ENCODE peak calls at places on chromosomes 13 and 19, in eight cellular contexts. H is MM.1S, P is heart right ventricle, J is foreskin keratinocyte, R is thyroid gland, A is tibial artery, Q is DND-41, O is NB4. T is an unnamed sample.

GRCh38 chr13:47147784-47148062 is 250.9 kb upstream of the HTR2A start:
- DNase-seq in R (no peak), O (no peak), A (no peak), Q (no peak), H (no peak), J (no peak), P (no peak), T (no peak)

GRCh38 chr13:90594694-90595093 is 752.8 kb upstream of the MIR17HG start:
- DNase-seq in O (no peak), H (no peak), Q (no peak), A (no peak), P (no peak), J (peak), R (no peak), T (no peak)

GRCh38 chr19:17654993-17655392 is 33.2 kb downstream of the UNC13A start:
- DNase-seq in O (no peak), Q (peak), R (no peak), P (no peak), A (no peak), H (no peak), J (peak), T (no peak)

GRCh38 chr13:88887045-88887662 is 1216.0 kb downstream of the SLITRK5 start:
- DNase-seq in Q (no peak), O (peak), R (no peak), H (no peak), J (no peak), P (no peak), A (no peak), T (no peak)

GRCh38 chr19:16034180-16034579 is 42.1 kb upstream of the TPM4 start:
- DNase-seq in A (no peak), P (no peak), Q (no peak), J (no peak), R (no peak), O (no peak), H (no peak), T (no peak)

GRCh38 chr19:55174425-55175116 is 5.5 kb downstream of the SYT5 start:
- DNase-seq in A (no peak), R (no peak), O (no peak), H (no peak), J (no peak), P (no peak), Q (no peak), T (no peak)

GRCh38 chr19:46856062-46857022 is 4.5 kb upstream of the ARHGAP35 start:
- DNase-seq in A (peak), R (peak), O (peak), P (peak), J (peak), Q (peak), H (peak), T (peak)

GRCh38 chr13:52459668-52460067 is 4.4 kb downstream of the CKAP2 start:
- DNase-seq in O (no peak), P (no peak), J (peak), R (no peak), H (no peak), Q (no peak), A (no peak), T (no peak)

GRCh38 chr19:44968118-44968517 is 12.9 kb downstream of the CLPTM1 start:
- DNase-seq in O (no peak), J (no peak), H (no peak), R (no peak), A (no peak), Q (no peak), P (no peak), T (no peak)

GRCh38 chr19:16496613-16496983 is 404 bp downstream of the C19orf44 start:
- DNase-seq in O (no peak), J (peak), R (peak), Q (no peak), H (no peak), P (no peak), A (peak), T (no peak)

GRCh38 chr13:24997367-24997967 is 98.5 kb upstream of the PABPC3 start:
- DNase-seq in A (no peak), O (peak), Q (peak), H (peak), J (peak), P (no peak), R (no peak), T (no peak)

GRCh38 chr19:42469311-42470239 is 26.8 kb upstream of the CXCL17 start:
- DNase-seq in H (no peak), R (no peak), O (peak), J (no peak), P (no peak), Q (no peak), A (no peak), T (no peak)

GRCh38 chr13:111384441-111385181 is 64.2 kb downstream of the TEX29 start:
- DNase-seq in H (no peak), P (no peak), R (no peak), A (peak), Q (peak), O (no peak), J (no peak), T (no peak)

GRCh38 chr13:39952244-39953233 is 297.1 kb downstream of the COG6 start:
- DNase-seq in H (no peak), Q (no peak), O (no peak), A (no peak), J (no peak), R (no peak), P (no peak), T (no peak)

GRCh38 chr13:48923376-48923775 is 52.3 kb upstream of the FNDC3A start:
- DNase-seq in O (no peak), J (no peak), H (no peak), P (no peak), A (no peak), R (no peak), Q (no peak), T (no peak)

GRCh38 chr19:50492303-50493052 is 15.8 kb upstream of the GARIN5A start:
- DNase-seq in H (no peak), A (no peak), J (no peak), Q (peak), R (no peak), P (no peak), O (peak), T (no peak)

GRCh38 chr19:16355293-16356043 is 30.8 kb downstream of the KLF2 start:
- DNase-seq in P (peak), R (no peak), A (no peak), J (no peak), Q (no peak), H (no peak), O (peak), T (no peak)

GRCh38 chr19:1855040-1855827 is 7.0 kb upstream of the REXO1 start:
- DNase-seq in P (peak), H (peak), R (peak), J (peak), Q (peak), A (peak), O (peak), T (no peak)

GRCh38 chr19:39403331-39404312 is 3.0 kb upstream of the ZFP36 start:
- DNase-seq in R (peak), J (peak), P (peak), O (peak), Q (no peak), H (peak), A (peak), T (peak)

GRCh38 chr19:50252111-50252886 is 48.9 kb downstream of the MYH14 start:
- DNase-seq in H (no peak), Q (peak), A (no peak), O (peak), R (peak), P (no peak), J (no peak), T (no peak)

GRCh38 chr19:57817976-57818375 is 3.3 kb upstream of the ZNF552 start:
- DNase-seq in R (peak), O (no peak), A (no peak), J (no peak), Q (no peak), H (no peak), P (no peak), T (no peak)

GRCh38 chr19:2555422-2556220 is 79.7 kb downstream of the GADD45B start:
- DNase-seq in O (no peak), H (no peak), J (no peak), A (no peak), P (no peak), Q (no peak), R (no peak), T (no peak)

GRCh38 chr13:86689901-86690300 is 890.7 kb upstream of the SLITRK6 start:
- DNase-seq in J (no peak), P (no peak), A (no peak), H (no peak), O (no peak), R (no peak), Q (no peak), T (no peak)

GRCh38 chr13:111919826-111920225 is 147.1 kb upstream of the SOX1 start:
- DNase-seq in H (no peak), R (no peak), O (no peak), J (no peak), Q (no peak), P (no peak), A (no peak), T (no peak)

GRCh38 chr19:17489392-17490030 is 19.2 kb downstream of the SLC27A1 start:
- DNase-seq in Q (no peak), O (no peak), A (no peak), P (no peak), H (no peak), J (no peak), R (no peak), T (no peak)

GRCh38 chr19:8512115-8512967 is 1.6 kb downstream of the ZNF414 start:
- DNase-seq in Q (peak), A (no peak), J (peak), O (peak), R (no peak), P (no peak), H (no peak), T (no peak)

GRCh38 chr19:47582320-47582909 is 9.5 kb upstream of the ZNF541 start:
- DNase-seq in R (no peak), O (no peak), A (no peak), P (no peak), Q (no peak), H (no peak), J (no peak), T (no peak)

GRCh38 chr13:85833938-85834337 is 34.7 kb upstream of the SLITRK6 start:
- DNase-seq in R (no peak), H (no peak), Q (no peak), O (no peak), J (no peak), A (no peak), P (no peak), T (no peak)

GRCh38 chr13:49679244-49679643 is 12.0 kb downstream of the EBPL start:
- DNase-seq in P (no peak), J (no peak), O (peak), R (peak), Q (peak), A (no peak), H (no peak), T (no peak)

GRCh38 chr13:61094865-61095264 is 320.8 kb downstream of the PCDH20 start:
- DNase-seq in A (no peak), J (no peak), Q (no peak), P (no peak), R (no peak), H (no peak), O (no peak), T (no peak)

GRCh38 chr19:43519436-43520088 is 7.4 kb downstream of the ETHE1 start:
- DNase-seq in O (peak), P (peak), H (peak), Q (peak), A (peak), R (peak), J (peak), T (peak)

GRCh38 chr13:101512650-101513049 is 60.2 kb downstream of the ITGBL1 start:
- DNase-seq in O (no peak), A (no peak), H (no peak), R (no peak), J (no peak), P (no peak), Q (no peak), T (no peak)

GRCh38 chr19:13859361-13859880 is 17.5 kb upstream of the NANOS3 start:
- DNase-seq in A (no peak), J (peak), O (peak), H (no peak), P (no peak), Q (no peak), R (no peak), T (no peak)
- TF ChIP-seq CTCF in A (no peak), J (peak), O (no peak), H (no peak), P (no peak), Q (peak), R (no peak), T (no peak)

GRCh38 chr13:105412171-105412570 is 1123.3 kb downstream of the EFNB2 start:
- DNase-seq in R (no peak), P (no peak), A (no peak), O (no peak), Q (no peak), H (no peak), J (peak), T (no peak)

GRCh38 chr13:105414639-105415038 is 1120.8 kb downstream of the EFNB2 start:
- DNase-seq in R (no peak), Q (no peak), P (no peak), O (no peak), J (no peak), A (no peak), H (no peak), T (no peak)

GRCh38 chr13:105406551-105406950 is 1128.9 kb downstream of the EFNB2 start:
- DNase-seq in P (no peak), A (no peak), H (no peak), Q (no peak), R (no peak), J (no peak), O (no peak), T (no peak)

DNA sequence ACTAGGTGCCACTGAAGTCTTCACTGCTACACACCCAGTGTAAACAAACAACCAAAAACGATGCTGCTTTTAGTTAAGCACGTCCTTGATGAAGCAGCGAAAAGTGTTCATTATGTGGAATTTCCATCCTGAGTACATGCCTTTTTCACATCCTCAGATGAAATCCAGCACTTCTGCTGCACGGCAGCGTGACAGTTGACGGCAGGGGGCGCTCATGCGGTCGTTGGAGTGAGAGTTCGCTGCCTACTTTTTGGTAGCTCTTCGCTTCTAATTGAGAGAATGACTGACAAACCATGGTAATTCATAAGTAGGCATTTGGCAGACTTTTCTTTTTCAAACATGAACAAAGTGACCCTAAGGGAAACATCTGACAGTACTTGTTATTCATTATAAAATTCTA is 1124.9 kb downstream of the EFNB2 start:
- DNase-seq in Q (peak), A (peak), P (peak), R (peak), J (no peak), O (peak), H (no peak), T (no peak)
- TF ChIP-seq CTCF in Q (peak), A (peak), P (peak), R (peak), J (peak), O (peak), H (no peak), T (peak)

DNA sequence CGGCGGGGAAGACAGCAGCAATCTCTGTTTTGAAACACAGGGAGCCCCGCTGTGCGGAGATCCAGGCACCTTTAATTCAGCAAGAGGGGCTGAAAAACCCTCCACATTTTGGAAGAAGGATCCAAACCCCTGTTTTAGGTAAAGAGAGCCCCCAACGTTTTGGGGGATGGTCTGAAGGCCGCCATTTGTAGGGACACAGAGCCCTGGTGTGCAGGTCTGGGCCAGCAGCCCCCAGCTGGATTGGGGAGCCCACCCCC is 3.5 kb upstream of the HOOK2 start:
- DNase-seq in J (no peak), H (no peak), P (no peak), R (no peak), O (no peak), Q (no peak), A (no peak), T (no peak)
- TF ChIP-seq CTCF in J (no peak), H (no peak), P (no peak), R (no peak), O (no peak), Q (no peak), A (no peak), T (no peak)

GRCh38 chr13:23710366-23710765 is 140.2 kb downstream of the TNFRSF19 start:
- DNase-seq in O (no peak), P (no peak), R (no peak), A (no peak), Q (no peak), H (no peak), J (no peak), T (no peak)

GRCh38 chr13:23709521-23709920 is 139.3 kb downstream of the TNFRSF19 start:
- DNase-seq in P (no peak), H (no peak), Q (no peak), A (no peak), R (no peak), J (no peak), O (no peak), T (no peak)

GRCh38 chr13:23711355-23711754 is 141.1 kb downstream of the TNFRSF19 start:
- DNase-seq in H (no peak), Q (no peak), A (no peak), P (no peak), R (no peak), J (no peak), O (no peak), T (no peak)

GRCh38 chr13:23705578-23705977 is 135.4 kb downstream of the TNFRSF19 start:
- DNase-seq in Q (no peak), A (no peak), R (no peak), P (no peak), O (no peak), H (no peak), J (no peak), T (no peak)

GRCh38 chr13:23707674-23708073 is 137.5 kb downstream of the TNFRSF19 start:
- DNase-seq in J (peak), Q (no peak), P (no peak), O (peak), R (no peak), H (peak), A (no peak), T (no peak)
- TF ChIP-seq CTCF in J (peak), Q (peak), P (no peak), O (peak), R (no peak), H (peak), A (no peak), T (no peak)

GRCh38 chr19:41264581-41265375 is 606 bp downstream of the HNRNPUL1 start:
- DNase-seq in A (peak), Q (peak), R (peak), O (peak), J (peak), H (peak), P (peak), T (no peak)
- TF ChIP-seq CTCF in A (no peak), Q (no peak), R (no peak), O (no peak), J (no peak), H (no peak), P (no peak), T (peak)

DNA sequence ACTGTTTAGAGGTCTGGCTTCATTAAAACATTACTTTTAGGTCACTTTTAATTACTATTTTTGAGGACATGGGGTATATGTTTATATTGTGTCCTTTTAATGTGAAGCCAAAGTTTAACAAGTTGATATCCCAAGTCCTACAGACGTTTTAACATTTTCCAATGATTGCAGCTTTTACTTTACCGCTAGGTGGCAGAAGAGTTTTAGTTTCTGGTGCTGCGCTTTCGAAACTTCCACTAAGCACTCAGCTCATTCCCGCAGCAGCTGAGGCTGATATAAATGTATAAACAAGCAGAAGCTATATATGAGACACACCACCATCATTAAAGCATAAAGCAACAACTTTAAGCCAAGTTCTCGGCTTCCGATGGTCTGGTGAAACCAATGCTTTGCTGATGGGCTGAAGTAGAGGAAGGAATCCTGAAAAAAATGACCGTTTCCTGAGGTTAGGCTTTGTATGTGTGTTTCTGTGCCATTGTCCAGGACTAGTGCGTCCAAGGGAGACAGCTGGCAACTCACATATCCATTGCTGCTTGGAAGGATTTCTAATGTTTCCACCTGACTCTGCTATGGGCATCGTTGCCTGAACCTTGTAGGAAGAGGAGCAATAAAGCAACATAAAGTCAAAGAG is 753.9 kb downstream of the OLFM4 start:
- DNase-seq in Q (peak), A (no peak), P (no peak), R (peak), H (peak), O (peak), J (peak), T (no peak)
- TF ChIP-seq CTCF in Q (peak), A (peak), P (peak), R (peak), H (peak), O (peak), J (peak), T (peak)

GRCh38 chr13:79549355-79550106 is 68.6 kb downstream of the NDFIP2 start:
- DNase-seq in R (no peak), A (no peak), J (no peak), O (no peak), P (no peak), H (no peak), Q (no peak), T (no peak)

GRCh38 chr13:79547211-79547610 is 66.3 kb downstream of the NDFIP2 start:
- DNase-seq in J (no peak), A (no peak), O (no peak), Q (no peak), H (no peak), R (no peak), P (no peak), T (no peak)

GRCh38 chr13:79543883-79544282 is 62.9 kb downstream of the NDFIP2 start:
- DNase-seq in R (no peak), J (no peak), Q (no peak), H (no peak), A (no peak), P (no peak), O (no peak), T (no peak)

GRCh38 chr13:79547821-79548220 is 66.9 kb downstream of the NDFIP2 start:
- DNase-seq in A (no peak), O (no peak), J (no peak), Q (no peak), H (no peak), R (no peak), P (no peak), T (no peak)

GRCh38 chr13:79548886-79549285 is 67.9 kb downstream of the NDFIP2 start:
- DNase-seq in Q (no peak), A (no peak), R (no peak), O (no peak), J (peak), H (no peak), P (no peak), T (no peak)
- TF ChIP-seq CTCF in Q (peak), A (no peak), R (no peak), O (no peak), J (peak), H (peak), P (no peak), T (no peak)

DNA sequence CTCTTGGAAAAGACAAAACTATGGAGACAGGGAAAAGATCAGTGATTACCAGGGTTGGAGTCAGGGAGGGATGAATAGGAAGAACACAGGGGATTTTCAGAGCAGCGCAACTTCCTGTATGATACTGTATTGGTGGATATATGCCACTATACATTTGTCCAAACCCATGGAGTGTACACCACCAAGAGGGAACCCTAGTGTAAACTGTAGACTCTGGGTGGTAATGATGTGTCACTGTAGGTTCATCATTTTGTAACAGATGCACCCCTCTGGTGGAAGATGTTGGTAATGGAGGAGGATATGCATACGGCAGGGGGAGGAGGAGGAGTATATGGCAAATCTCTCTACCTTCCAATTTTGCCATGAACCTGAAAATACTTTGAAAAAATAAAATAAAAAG is 68.1 kb downstream of the UFM1 start:
- DNase-seq in Q (no peak), O (peak), J (peak), H (peak), R (no peak), P (no peak), A (no peak), T (no peak)
- TF ChIP-seq CTCF in Q (peak), O (peak), J (peak), H (peak), R (no peak), P (no peak), A (no peak), T (no peak)